ENCODE peak calls at places on chromosome 5, in four cellular contexts. S is breast epithelium, B is A549, O is bronchial epithelial cell. L is an unnamed sample.

GRCh38 chr5:169121631-169122420 is 179.1 kb downstream of the SLIT3 start:
- DNase-seq in S (no peak), B (no peak), O (no peak), L (no peak)

GRCh38 chr5:151157426-151158286 is at the start of gene ANXA6:
- DNase-seq in S (peak), B (peak), O (peak), L (peak)

GRCh38 chr5:143119881-143120341 is 283.6 kb downstream of the NR3C1 start:
- DNase-seq in S (no peak), B (no peak), O (no peak), L (no peak)

GRCh38 chr5:68289576-68289975 is 74.0 kb downstream of the PIK3R1 start:
- DNase-seq in S (no peak), B (no peak), O (no peak), L (no peak)

GRCh38 chr5:41433552-41434181 is 76.7 kb downstream of the PLCXD3 start:
- DNase-seq in S (no peak), B (no peak), O (no peak), L (no peak)

GRCh38 chr5:168093200-168093930 is 198.1 kb upstream of the WWC1 start:
- DNase-seq in S (no peak), B (no peak), O (no peak), L (no peak)

GRCh38 chr5:1652873-1653707 is 129.3 kb upstream of the LPCAT1 start:
- DNase-seq in S (no peak), B (no peak), O (no peak), L (no peak)

GRCh38 chr5:98463676-98464075 is 309.8 kb upstream of the RGMB start:
- DNase-seq in S (no peak), B (no peak), O (peak), L (no peak)

GRCh38 chr5:119270955-119271757 is 84.7 kb upstream of the TNFAIP8 start:
- DNase-seq in S (no peak), B (no peak), O (no peak), L (no peak)

GRCh38 chr5:68482199-68482598 is 266.6 kb downstream of the PIK3R1 start:
- DNase-seq in S (no peak), B (no peak), O (no peak), L (no peak)

GRCh38 chr5:179371681-179372675 is 26.7 kb upstream of the ADAMTS2 start:
- DNase-seq in S (peak), B (no peak), O (no peak), L (no peak)

GRCh38 chr5:54654211-54654610 is 136.7 kb downstream of the SNX18 start:
- DNase-seq in S (no peak), B (no peak), O (no peak), L (no peak)

GRCh38 chr5:142717582-142718215 is 31.8 kb upstream of the FGF1 start:
- DNase-seq in S (no peak), B (peak), O (peak), L (no peak)

GRCh38 chr5:156121234-156121633 is 205.7 kb upstream of the SGCD start:
- DNase-seq in S (no peak), B (no peak), O (no peak), L (no peak)

GRCh38 chr5:5422819-5423515 is 490 bp downstream of the ICE1 start:
- DNase-seq in S (no peak), B (no peak), O (peak), L (no peak)

GRCh38 chr5:151923865-151924264 is 786 bp downstream of the GLRA1 start:
- DNase-seq in S (no peak), B (peak), O (peak), L (no peak)

GRCh38 chr5:95808013-95808685 is 14.4 kb downstream of the GLRX start:
- DNase-seq in S (no peak), B (no peak), O (no peak), L (no peak)
- H3K4me3 ChIP-seq in S (peak), B (no peak), O (no peak), L (no peak)

GRCh38 chr5:132471006-132471907 is 19.3 kb downstream of the IRF1 start:
- DNase-seq in S (peak), B (no peak), O (no peak), L (no peak)

GRCh38 chr5:132467292-132467984 is 23.1 kb downstream of the IRF1 start:
- DNase-seq in S (peak), B (no peak), O (no peak), L (no peak)

GRCh38 chr5:132468665-132469379 is 21.8 kb downstream of the IRF1 start:
- DNase-seq in S (peak), B (no peak), O (no peak), L (no peak)

GRCh38 chr5:132470596-132470995 is 20.0 kb downstream of the IRF1 start:
- DNase-seq in S (peak), B (no peak), O (no peak), L (no peak)

DNA sequence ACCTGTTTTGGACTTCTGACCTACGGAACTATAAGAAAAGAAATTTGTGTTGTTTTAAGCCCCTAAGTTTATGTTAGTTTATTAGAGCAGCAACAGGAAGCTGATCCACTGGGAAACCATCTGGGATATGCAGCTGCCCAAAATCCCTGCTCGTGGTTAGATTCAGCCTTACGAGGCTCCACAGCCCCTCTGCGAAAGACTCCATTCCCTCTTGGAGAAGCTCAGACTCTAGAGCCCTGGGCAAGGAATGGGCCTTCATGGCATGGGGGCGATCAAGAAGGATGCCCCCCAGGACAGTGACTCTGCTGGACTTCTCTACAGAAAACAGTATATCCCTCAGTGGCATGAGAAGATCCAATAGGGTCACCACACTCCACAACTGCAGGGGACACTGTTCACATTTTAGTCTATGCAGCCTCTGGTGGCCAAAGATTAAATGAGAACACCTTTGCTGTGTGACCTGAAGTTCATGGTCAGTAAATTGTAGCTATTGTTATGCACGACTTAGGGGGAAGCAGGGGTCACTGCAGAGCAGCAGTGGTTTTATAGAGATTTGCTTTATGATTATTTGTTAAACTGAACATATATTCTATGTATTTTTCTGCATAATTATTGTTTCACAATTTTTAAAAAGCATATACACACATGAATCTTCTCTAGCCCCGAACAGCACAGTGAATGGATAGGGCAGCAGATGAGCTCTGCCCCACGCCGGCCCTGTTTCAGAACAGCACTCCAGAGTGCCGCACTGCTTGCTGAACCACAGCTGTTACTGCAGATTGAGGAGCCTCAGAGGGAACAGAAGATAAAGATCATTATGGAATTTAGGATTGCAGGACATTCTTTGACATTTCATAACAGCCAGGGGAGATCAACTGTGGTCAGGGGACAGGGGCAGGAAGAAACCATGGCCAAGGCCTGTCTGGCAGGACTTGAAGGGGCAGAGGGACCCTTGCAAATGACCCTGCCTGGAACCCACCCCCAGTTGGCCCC is 20.9 kb downstream of the IRF1 start:
- DNase-seq in S (peak), B (no peak), O (no peak), L (no peak)
- H3K4me3 ChIP-seq in S (no peak), B (no peak), O (no peak), L (no peak)

GRCh38 chr5:44681906-44682305 is 126.8 kb upstream of the MRPS30 start:
- DNase-seq in S (no peak), B (no peak), O (no peak), L (no peak)
- H3K4me3 ChIP-seq in S (no peak), B (no peak), O (no peak), L (no peak)

DNA sequence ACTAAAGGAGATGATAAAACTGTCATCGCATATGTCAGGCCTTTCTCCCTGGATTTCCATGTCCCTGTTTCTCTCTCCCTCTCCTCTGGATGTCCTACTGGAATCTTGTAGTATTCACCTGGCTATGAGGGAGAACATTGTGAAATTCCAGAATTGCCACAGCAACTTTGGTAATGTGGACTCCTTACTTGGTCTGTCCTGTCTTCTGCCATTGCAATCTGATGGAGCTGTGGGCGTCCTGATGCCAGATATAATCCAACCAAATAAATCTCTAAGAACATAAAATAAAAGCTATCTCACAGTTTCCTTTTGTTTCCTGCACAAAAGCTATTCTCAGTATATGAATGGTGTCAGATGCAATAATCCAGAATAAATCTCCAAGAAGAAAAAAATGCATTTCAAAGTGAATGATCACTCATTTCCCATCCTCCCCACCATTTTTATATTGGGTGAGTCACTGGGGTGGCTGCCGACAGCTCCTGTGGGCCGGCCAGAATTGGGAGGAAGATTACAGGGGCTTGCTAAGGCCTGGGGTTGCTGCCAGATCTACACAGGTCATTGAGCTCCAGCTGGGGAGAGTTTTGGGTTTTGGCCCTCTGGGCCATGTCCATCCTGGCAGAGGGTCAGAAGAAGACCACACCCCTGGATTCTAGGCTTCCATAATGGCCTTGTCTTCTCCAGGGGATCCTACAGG is 160.7 kb upstream of the PITX1 start:
- DNase-seq in S (no peak), B (no peak), O (no peak), L (no peak)
- H3K4me3 ChIP-seq in S (no peak), B (no peak), O (no peak), L (no peak)